ENCODE peak calls at places on chromosomes 3 and 15, in four cellular contexts. One of them, this sample, is unnamed.

GRCh38 chr15:93180128-93180527 is 91.1 kb upstream of the RGMA start:
- ATAC-seq in GM12878: no peak
- ATAC-seq in upper lobe of left lung: no peak
- ATAC-seq in HepG2: peak; percentile 35
- ATAC-seq in this sample: no peak

GRCh38 chr15:59294961-59295741 is 77.5 kb downstream of the MYO1E start:
- ATAC-seq in GM12878: no peak
- ATAC-seq in upper lobe of left lung: peak; percentile 88
- ATAC-seq in HepG2: no peak
- ATAC-seq in this sample: peak; percentile 42

GRCh38 chr3:2595486-2595885 is 496.8 kb downstream of the CNTN4 start:
- ATAC-seq in GM12878: no peak
- ATAC-seq in upper lobe of left lung: no peak
- ATAC-seq in HepG2: no peak
- ATAC-seq in this sample: no peak

GRCh38 chr15:89851665-89852341 is 37.2 kb upstream of the ANPEP start:
- ATAC-seq in GM12878: peak; percentile 91
- ATAC-seq in upper lobe of left lung: peak; percentile 66
- ATAC-seq in HepG2: no peak
- ATAC-seq in this sample: no peak

GRCh38 chr15:92621972-92622533 is 33.5 kb downstream of the FAM174B start:
- ATAC-seq in GM12878: no peak
- ATAC-seq in upper lobe of left lung: no peak
- ATAC-seq in HepG2: no peak
- ATAC-seq in this sample: no peak

GRCh38 chr3:138775254-138775595 is 59.5 kb downstream of the PIK3CB start:
- ATAC-seq in GM12878: no peak
- ATAC-seq in upper lobe of left lung: peak; percentile 20
- ATAC-seq in HepG2: no peak
- ATAC-seq in this sample: no peak

GRCh38 chr3:102415553-102415952 is 19.3 kb upstream of the ZPLD1 start:
- ATAC-seq in GM12878: no peak
- ATAC-seq in upper lobe of left lung: no peak
- ATAC-seq in HepG2: no peak
- ATAC-seq in this sample: no peak

GRCh38 chr3:9820543-9820942 is 10.5 kb downstream of the TTLL3 start:
- ATAC-seq in GM12878: no peak
- ATAC-seq in upper lobe of left lung: no peak
- ATAC-seq in HepG2: peak; percentile 28
- ATAC-seq in this sample: no peak

GRCh38 chr3:114848087-114848486 is 299.0 kb downstream of the ZBTB20 start:
- ATAC-seq in GM12878: no peak
- ATAC-seq in upper lobe of left lung: no peak
- ATAC-seq in HepG2: no peak
- ATAC-seq in this sample: no peak

GRCh38 chr3:14631687-14632444 is 19.7 kb upstream of the CCDC174 start:
- ATAC-seq in GM12878: no peak
- ATAC-seq in upper lobe of left lung: no peak
- ATAC-seq in HepG2: peak; percentile 46
- ATAC-seq in this sample: no peak

GRCh38 chr15:78263907-78264303 is 457 bp upstream of the DNAJA4 start:
- ATAC-seq in GM12878: no peak
- ATAC-seq in upper lobe of left lung: peak; percentile 25
- ATAC-seq in HepG2: no peak
- ATAC-seq in this sample: no peak

GRCh38 chr3:111582114-111582461 is 13.1 kb downstream of the ZBED2 start:
- ATAC-seq in GM12878: no peak
- ATAC-seq in upper lobe of left lung: peak; percentile 64
- ATAC-seq in HepG2: no peak
- ATAC-seq in this sample: no peak

GRCh38 chr3:55440406-55440708 is 46.7 kb downstream of the WNT5A start:
- ATAC-seq in GM12878: no peak
- ATAC-seq in upper lobe of left lung: peak; percentile 38
- ATAC-seq in HepG2: no peak
- ATAC-seq in this sample: no peak

GRCh38 chr3:98213276-98213675 is 46.8 kb downstream of the OR5H15 start:
- ATAC-seq in GM12878: no peak
- ATAC-seq in upper lobe of left lung: no peak
- ATAC-seq in HepG2: no peak
- ATAC-seq in this sample: no peak

GRCh38 chr3:32612551-32612950 is 41.9 kb upstream of the DYNC1LI1 start:
- ATAC-seq in GM12878: no peak
- ATAC-seq in upper lobe of left lung: no peak
- ATAC-seq in HepG2: no peak
- ATAC-seq in this sample: no peak

GRCh38 chr3:32619395-32619794 is 48.7 kb upstream of the DYNC1LI1 start:
- ATAC-seq in GM12878: no peak
- ATAC-seq in upper lobe of left lung: no peak
- ATAC-seq in HepG2: no peak
- ATAC-seq in this sample: no peak

GRCh38 chr3:32614956-32615355 is 44.3 kb upstream of the DYNC1LI1 start:
- ATAC-seq in GM12878: no peak
- ATAC-seq in upper lobe of left lung: no peak
- ATAC-seq in HepG2: no peak
- ATAC-seq in this sample: no peak

GRCh38 chr3:32613183-32613582 is 42.5 kb upstream of the DYNC1LI1 start:
- ATAC-seq in GM12878: no peak
- ATAC-seq in upper lobe of left lung: peak; percentile 40
- ATAC-seq in HepG2: no peak
- ATAC-seq in this sample: no peak

GRCh38 chr3:32616267-32616962 is 45.8 kb upstream of the DYNC1LI1 start:
- ATAC-seq in GM12878: no peak
- ATAC-seq in upper lobe of left lung: no peak
- ATAC-seq in HepG2: no peak
- ATAC-seq in this sample: no peak
- H3K27me3 ChIP-seq in GM12878: no peaks in the 10 kb centered on the region
- H3K27me3 ChIP-seq in upper lobe of left lung: no peaks in the 10 kb centered on the region
- H3K27me3 ChIP-seq in HepG2: peaks cover 2% of the 10 kb centered on the region
- H3K27me3 ChIP-seq in this sample: no peaks in the 10 kb centered on the region

GRCh38 chr3:129648331-129648730 is 41.9 kb upstream of the PLXND1 start:
- ATAC-seq in GM12878: no peak
- ATAC-seq in upper lobe of left lung: no peak
- ATAC-seq in HepG2: no peak
- ATAC-seq in this sample: no peak

GRCh38 chr3:129654126-129654525 is 47.6 kb upstream of the PLXND1 start:
- ATAC-seq in GM12878: no peak
- ATAC-seq in upper lobe of left lung: no peak
- ATAC-seq in HepG2: no peak
- ATAC-seq in this sample: no peak

GRCh38 chr3:129651316-129652202 is 45.1 kb upstream of the PLXND1 start:
- ATAC-seq in GM12878: no peak
- ATAC-seq in upper lobe of left lung: no peak
- ATAC-seq in HepG2: no peak
- ATAC-seq in this sample: no peak

GRCh38 chr3:129653019-129653418 is 46.5 kb upstream of the PLXND1 start:
- ATAC-seq in GM12878: no peak
- ATAC-seq in upper lobe of left lung: no peak
- ATAC-seq in HepG2: no peak
- ATAC-seq in this sample: no peak

DNA sequence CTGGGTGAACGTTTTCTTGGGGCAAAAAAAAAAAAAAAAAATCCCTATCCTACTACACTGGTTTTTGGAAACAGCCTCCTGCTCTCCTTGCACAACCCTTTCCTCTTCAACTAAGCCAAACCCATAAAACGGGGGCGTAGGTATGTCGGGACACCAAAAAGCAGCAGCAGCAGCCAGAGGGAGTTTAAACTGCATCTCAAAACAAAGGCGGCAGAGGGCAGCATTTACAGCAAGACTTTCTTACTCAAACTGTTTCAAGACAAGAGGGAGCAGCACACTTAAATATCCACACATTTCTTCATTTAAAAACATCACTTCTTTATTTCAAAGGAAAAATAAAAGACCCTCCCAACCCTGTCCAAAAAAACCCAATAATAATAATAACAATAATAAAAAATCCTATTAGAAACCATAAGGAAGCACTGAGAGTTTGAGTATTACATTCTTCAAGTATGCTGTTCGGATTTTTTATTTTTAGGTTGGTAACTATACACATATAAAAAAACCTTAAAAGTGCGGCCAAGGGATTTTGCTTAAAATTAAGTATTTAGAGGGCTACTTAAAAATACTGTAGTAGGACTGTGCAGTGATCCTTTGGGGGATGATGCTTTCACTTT is 43.9 kb upstream of the PLXND1 start:
- ATAC-seq in GM12878: peak; percentile 85
- ATAC-seq in upper lobe of left lung: peak; percentile 87
- ATAC-seq in HepG2: no peak
- ATAC-seq in this sample: peak; percentile 73
- TF ChIP-seq EP300 in GM12878: no peak
- TF ChIP-seq EP300 in upper lobe of left lung: no peak
- TF ChIP-seq EP300 in HepG2: no peak
- TF ChIP-seq EP300 in this sample: no peak

DNA sequence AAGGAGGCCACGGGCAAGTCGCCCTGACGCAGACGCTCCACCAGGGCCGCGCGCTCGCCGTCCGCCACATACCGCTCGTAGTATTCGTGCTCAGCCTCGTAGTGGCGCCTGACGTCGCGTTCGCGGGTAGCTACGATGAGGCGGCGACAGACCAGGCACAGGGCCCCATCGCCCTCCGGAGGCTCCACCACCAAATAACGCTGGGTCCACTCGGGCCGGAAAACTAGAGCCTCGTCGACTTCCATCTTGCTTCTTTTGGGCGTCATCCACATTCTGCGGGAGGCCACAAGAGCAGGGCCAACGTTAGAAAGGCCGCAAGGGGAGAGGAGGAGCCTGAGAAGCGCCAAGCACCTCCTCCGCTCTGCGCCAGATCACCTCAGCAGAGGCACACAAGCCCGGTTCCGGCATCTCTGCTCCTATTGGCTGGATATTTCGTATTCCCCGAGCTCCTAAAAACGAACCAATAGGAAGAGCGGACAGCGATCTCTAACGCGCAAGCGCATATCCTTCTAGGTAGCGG is at the start of gene EPM2AIP1:
- ATAC-seq in GM12878: peak; percentile 90
- ATAC-seq in upper lobe of left lung: peak; percentile 97
- ATAC-seq in HepG2: peak; percentile 97
- ATAC-seq in this sample: peak; percentile 54
- TF ChIP-seq POLR2A in GM12878: peak; percentile 92
- TF ChIP-seq POLR2A in upper lobe of left lung: no peak
- TF ChIP-seq POLR2A in HepG2: peak; percentile 94
- TF ChIP-seq POLR2A in this sample: peak; percentile 81

GRCh38 chr3:123276346-123276745 is 74.6 kb downstream of the SEC22A start:
- ATAC-seq in GM12878: no peak
- ATAC-seq in upper lobe of left lung: no peak
- ATAC-seq in HepG2: no peak
- ATAC-seq in this sample: no peak
- H3K27me3 ChIP-seq in GM12878: no peaks in the 10 kb centered on the region
- H3K27me3 ChIP-seq in upper lobe of left lung: no peaks in the 10 kb centered on the region
- H3K27me3 ChIP-seq in HepG2: no peaks in the 10 kb centered on the region
- H3K27me3 ChIP-seq in this sample: no peaks in the 10 kb centered on the region

DNA sequence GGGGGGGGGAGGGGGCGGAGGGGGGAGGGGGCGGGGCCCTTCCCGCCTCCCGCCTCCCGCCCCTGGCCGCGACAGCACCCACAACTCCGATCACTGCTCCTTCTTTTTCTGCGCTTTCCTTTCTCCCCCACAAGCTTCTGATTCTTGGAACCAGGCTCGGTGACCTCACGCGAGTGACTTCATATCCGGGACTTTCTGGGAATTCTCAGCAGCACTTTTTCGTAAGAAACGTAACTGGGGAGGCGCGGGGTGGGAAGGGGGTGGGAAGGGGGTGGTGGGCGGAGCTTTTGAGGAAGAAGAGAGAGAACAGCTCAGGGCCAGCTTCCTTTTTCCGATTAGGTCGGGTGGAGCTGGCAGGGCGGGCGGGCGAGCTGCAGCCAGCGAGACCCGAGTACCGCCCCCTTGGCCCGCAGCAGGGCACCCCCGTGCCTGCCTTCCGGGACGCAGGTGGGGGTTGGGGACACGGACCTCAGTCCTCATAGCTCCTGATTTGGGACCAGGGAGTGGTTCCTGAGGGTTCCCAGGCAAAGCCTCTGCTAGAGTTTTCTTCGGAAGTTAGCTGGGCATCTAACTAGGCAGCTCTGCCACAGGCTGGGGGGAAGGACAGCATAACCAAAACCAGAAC is 14.6 kb downstream of the XIRP1 start:
- ATAC-seq in GM12878: peak; percentile 75
- ATAC-seq in upper lobe of left lung: peak; percentile 84
- ATAC-seq in HepG2: peak; percentile 16
- ATAC-seq in this sample: peak; percentile 69
- TF ChIP-seq EP300 in GM12878: no peak
- TF ChIP-seq EP300 in upper lobe of left lung: peak; percentile 85
- TF ChIP-seq EP300 in HepG2: no peak
- TF ChIP-seq EP300 in this sample: no peak

This sample was measured in gastroesophageal sphincter.